ENCODE peak calls at places on chromosomes 7 and 10, in nine cellular contexts. Q, Z, A, X, P, L, I, B and J are unnamed samples.

GRCh38 chr10:75397571-75397921 is 4.0 kb downstream of the ZNF503 start:
- DNase-seq in Q (no peak), Z (no peak), A (no peak), X (no peak), P (peak), L (no peak), I (no peak), B (peak), J (no peak)

GRCh38 chr10:115059301-115059898 is 33.8 kb upstream of the ATRNL1 start:
- DNase-seq in Q (no peak), Z (no peak), A (no peak), X (no peak), P (no peak), L (no peak), I (no peak), B (no peak), J (no peak)

GRCh38 chr10:15433850-15434537 is 62.9 kb upstream of the FAM171A1 start:
- DNase-seq in Q (peak), Z (peak), A (peak), X (no peak), P (peak), L (no peak), I (no peak), B (peak), J (no peak)

GRCh38 chr10:69415049-69415448 is 1.7 kb downstream of the TACR2 start:
- DNase-seq in Q (no peak), Z (no peak), A (no peak), X (no peak), P (no peak), L (no peak), I (no peak), B (no peak), J (no peak)

GRCh38 chr7:2269468-2270460 is 27.7 kb downstream of the NUDT1 start:
- DNase-seq in Q (peak), Z (peak), A (no peak), X (no peak), P (no peak), L (no peak), I (no peak), B (peak), J (no peak)

GRCh38 chr10:63515002-63515763 is 6.0 kb upstream of the REEP3 start:
- DNase-seq in Q (peak), Z (peak), A (peak), X (no peak), P (peak), L (no peak), I (no peak), B (peak), J (no peak)

GRCh38 chr10:103917326-103918052 is 495 bp downstream of the STN1 start:
- DNase-seq in Q (peak), Z (no peak), A (no peak), X (peak), P (no peak), L (peak), I (peak), B (no peak), J (peak)

GRCh38 chr7:7219216-7219615 is 36.9 kb downstream of the C1GALT1 start:
- DNase-seq in Q (no peak), Z (no peak), A (no peak), X (no peak), P (peak), L (no peak), I (no peak), B (no peak), J (no peak)

GRCh38 chr7:107501593-107501992 is 31.7 kb downstream of the GPR22 start:
- DNase-seq in Q (peak), Z (peak), A (peak), X (no peak), P (peak), L (no peak), I (no peak), B (peak), J (peak)

GRCh38 chr7:100673942-100674431 is 447 bp downstream of the GNB2 start:
- DNase-seq in Q (no peak), Z (peak), A (peak), X (peak), P (no peak), L (peak), I (no peak), B (no peak), J (no peak)

GRCh38 chr10:71077143-71077581 is 135.2 kb upstream of the UNC5B start:
- DNase-seq in Q (no peak), Z (no peak), A (no peak), X (no peak), P (no peak), L (no peak), I (peak), B (no peak), J (peak)

GRCh38 chr10:88385601-88386203 is 197.4 kb downstream of the RNLS start:
- DNase-seq in Q (no peak), Z (no peak), A (peak), X (no peak), P (no peak), L (peak), I (peak), B (no peak), J (no peak)

GRCh38 chr7:24654305-24654704 is 81.1 kb downstream of the PALS2 start:
- DNase-seq in Q (no peak), Z (no peak), A (no peak), X (no peak), P (no peak), L (no peak), I (no peak), B (no peak), J (no peak)

GRCh38 chr10:123750901-123751300 is 84.7 kb downstream of the GPR26 start:
- DNase-seq in Q (no peak), Z (no peak), A (no peak), X (no peak), P (no peak), L (no peak), I (no peak), B (no peak), J (no peak)

GRCh38 chr10:122390679-122391078 is 16.2 kb downstream of the PLEKHA1 start:
- DNase-seq in Q (no peak), Z (no peak), A (no peak), X (no peak), P (no peak), L (no peak), I (no peak), B (no peak), J (no peak)

GRCh38 chr7:21753071-21753470 is 192.6 kb downstream of the CDCA7L start:
- DNase-seq in Q (no peak), Z (no peak), A (no peak), X (no peak), P (no peak), L (no peak), I (no peak), B (no peak), J (no peak)

GRCh38 chr7:65800890-65801341 is 72.0 kb upstream of the VKORC1L1 start:
- DNase-seq in Q (no peak), Z (no peak), A (no peak), X (no peak), P (peak), L (no peak), I (no peak), B (no peak), J (no peak)

GRCh38 chr10:112873541-112873940 is 76.5 kb upstream of the TCF7L2 start:
- DNase-seq in Q (no peak), Z (no peak), A (no peak), X (no peak), P (no peak), L (no peak), I (no peak), B (no peak), J (no peak)

GRCh38 chr10:68121862-68122261 is 12.6 kb downstream of the MYPN start:
- DNase-seq in Q (no peak), Z (no peak), A (no peak), X (no peak), P (no peak), L (no peak), I (no peak), B (no peak), J (no peak)

GRCh38 chr7:73746378-73746777 is 7.8 kb upstream of the ABHD11 start:
- DNase-seq in Q (no peak), Z (no peak), A (no peak), X (no peak), P (no peak), L (no peak), I (no peak), B (no peak), J (no peak)

GRCh38 chr7:90749774-90750173 is 153.7 kb downstream of the CDK14 start:
- DNase-seq in Q (peak), Z (peak), A (no peak), X (no peak), P (peak), L (no peak), I (no peak), B (no peak), J (peak)

GRCh38 chr7:23247101-23247601 is 576 bp downstream of the GPNMB start:
- DNase-seq in Q (no peak), Z (peak), A (no peak), X (no peak), P (peak), L (no peak), I (no peak), B (no peak), J (no peak)

GRCh38 chr10:114825513-114826253 is 4.1 kb downstream of the FHIP2A start:
- DNase-seq in Q (peak), Z (peak), A (no peak), X (no peak), P (peak), L (no peak), I (no peak), B (peak), J (no peak)

GRCh38 chr7:127683776-127684681 is 32.0 kb downstream of the SND1 start:
- DNase-seq in Q (no peak), Z (peak), A (no peak), X (no peak), P (peak), L (no peak), I (no peak), B (peak), J (no peak)

GRCh38 chr7:98870071-98870651 is 347 bp upstream of the TMEM130 start:
- DNase-seq in Q (peak), Z (peak), A (peak), X (peak), P (peak), L (no peak), I (peak), B (no peak), J (peak)

GRCh38 chr10:122407375-122408125 is 33.0 kb downstream of the PLEKHA1 start:
- DNase-seq in Q (no peak), Z (no peak), A (peak), X (no peak), P (peak), L (no peak), I (no peak), B (no peak), J (no peak)

GRCh38 chr10:88150338-88150737 is 286.9 kb downstream of the PTEN start:
- DNase-seq in Q (peak), Z (peak), A (no peak), X (no peak), P (peak), L (no peak), I (no peak), B (peak), J (no peak)

GRCh38 chr7:138023618-138024333 is 21.9 kb upstream of the CREB3L2 start:
- DNase-seq in Q (no peak), Z (no peak), A (no peak), X (no peak), P (no peak), L (no peak), I (no peak), B (no peak), J (no peak)

GRCh38 chr7:122525355-122525754 is 173.6 kb downstream of the RNF133 start:
- DNase-seq in Q (no peak), Z (no peak), A (no peak), X (no peak), P (no peak), L (no peak), I (no peak), B (no peak), J (no peak)

GRCh38 chr10:60948871-60949270 is 4.9 kb upstream of the RHOBTB1 start:
- DNase-seq in Q (peak), Z (no peak), A (no peak), X (no peak), P (no peak), L (no peak), I (no peak), B (no peak), J (no peak)